ENCODE peak calls at places on chromosomes 2 and 18, in eight cellular contexts. Z is cardiac muscle cell; H is AG04449; U is hepatocyte; J is CD8-positive, alpha-beta T cell; I is HFF-Myc; W is fibroblast of mammary gland; Y is astrocyte of the spinal cord. T is an unnamed sample.

GRCh38 chr2:228615501-228615900 is 434.0 kb upstream of the SPHKAP start:
- DNase-seq in U (peak), J (no peak), W (peak), H (no peak), Z (no peak), Y (no peak), I (no peak), T (no peak)

GRCh38 chr2:134454426-134454825 is 200.6 kb downstream of the MGAT5 start:
- DNase-seq in H (no peak), J (no peak), U (no peak), Y (no peak), I (no peak), Z (no peak), W (no peak), T (no peak)

GRCh38 chr18:61635901-61636528 is 256.8 kb downstream of the RNF152 start:
- DNase-seq in H (peak), Z (peak), Y (peak), I (no peak), U (peak), J (no peak), W (peak), T (no peak)

GRCh38 chr2:64291181-64291580 is 147.0 kb upstream of the PELI1 start:
- DNase-seq in J (no peak), W (peak), I (no peak), Z (no peak), H (no peak), U (peak), Y (peak), T (no peak)

GRCh38 chr2:68917034-68917718 is 35.5 kb downstream of the GKN2 start:
- DNase-seq in Y (no peak), W (no peak), J (no peak), H (no peak), Z (no peak), U (no peak), I (no peak), T (no peak)

GRCh38 chr2:96923810-96924774 is 54.2 kb upstream of the SEMA4C start:
- DNase-seq in J (peak), Y (no peak), I (no peak), H (no peak), U (no peak), W (no peak), Z (no peak), T (no peak)

GRCh38 chr2:186780701-186781316 is 68.2 kb downstream of the ZSWIM2 start:
- DNase-seq in I (peak), W (peak), H (no peak), Z (peak), U (peak), Y (peak), J (no peak), T (no peak)

GRCh38 chr2:98730851-98731708 is at the start of gene MGAT4A:
- DNase-seq in J (peak), I (no peak), H (no peak), W (no peak), U (peak), Z (peak), Y (no peak), T (no peak)

GRCh38 chr2:70698847-70699246 is 69.2 kb downstream of the ADD2 start:
- DNase-seq in H (no peak), J (no peak), U (no peak), Z (no peak), W (peak), Y (no peak), I (no peak), T (no peak)

GRCh38 chr2:102657770-102658169 is 38.4 kb downstream of the SLC9A2 start:
- DNase-seq in Z (no peak), I (no peak), W (no peak), U (no peak), Y (no peak), J (no peak), H (no peak), T (no peak)

GRCh38 chr2:237414056-237414661 is at the start of gene COL6A3:
- DNase-seq in J (no peak), W (peak), I (peak), H (peak), U (peak), Z (no peak), Y (peak), T (no peak)

GRCh38 chr2:178484245-178485041 is 4.2 kb downstream of the PLEKHA3 start:
- DNase-seq in U (peak), Y (peak), Z (no peak), H (no peak), W (peak), I (no peak), J (no peak), T (no peak)

GRCh38 chr2:180222642-180223041 is 215.5 kb upstream of the CWC22 start:
- DNase-seq in Y (peak), U (peak), Z (no peak), J (no peak), H (peak), I (no peak), W (peak), T (peak)

GRCh38 chr2:85662899-85663683 is 4.9 kb downstream of the SFTPB start:
- DNase-seq in Y (peak), W (peak), Z (no peak), H (peak), I (peak), U (peak), J (no peak), T (no peak)

GRCh38 chr2:32745191-32745590 is 117.3 kb downstream of the TTC27 start:
- DNase-seq in U (no peak), W (peak), I (no peak), Y (peak), H (no peak), J (no peak), Z (no peak), T (no peak)

GRCh38 chr2:233051241-233052149 is 8.6 kb upstream of the INPP5D start:
- DNase-seq in Y (peak), H (no peak), W (peak), J (no peak), Z (no peak), U (no peak), I (no peak), T (no peak)

GRCh38 chr2:206423147-206423546 is 20.2 kb upstream of the ADAM23 start:
- DNase-seq in Y (no peak), J (no peak), W (peak), I (no peak), H (no peak), U (no peak), Z (no peak), T (no peak)

DNA sequence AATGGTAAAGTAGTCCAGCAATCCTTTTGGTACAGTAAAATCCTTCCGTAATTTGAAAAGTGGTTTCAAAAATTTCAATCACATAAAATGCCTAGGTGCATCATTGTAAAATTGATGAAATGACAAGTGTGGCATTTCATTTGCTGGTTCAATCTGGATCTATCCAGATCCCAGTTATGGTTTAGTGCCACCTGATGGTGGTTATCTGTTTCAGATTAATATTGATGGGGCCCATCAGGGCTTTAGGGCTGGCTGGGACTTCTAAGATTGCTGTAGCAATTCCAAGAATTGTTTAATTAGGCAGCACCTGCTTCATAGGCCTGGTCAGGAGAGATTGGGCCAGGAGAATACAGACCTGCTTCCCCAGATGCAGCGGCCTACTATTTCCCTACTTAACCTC is 55.5 kb upstream of the PIK3C3 start:
- DNase-seq in U (no peak), H (no peak), Z (no peak), W (peak), I (no peak), J (no peak), Y (no peak), T (no peak)
- TF ChIP-seq CTCF in U (no peak), H (no peak), Z (no peak), W (peak), I (no peak), J (no peak), Y (no peak), T (no peak)

GRCh38 chr18:657998-658946 is 819 bp downstream of the TYMS start:
- DNase-seq in W (peak), U (peak), I (peak), H (no peak), Y (peak), Z (peak), J (peak), T (peak)
- TF ChIP-seq CTCF in W (no peak), U (no peak), I (no peak), H (no peak), Y (no peak), Z (no peak), J (no peak), T (no peak)

GRCh38 chr18:79070486-79070885 is 1.3 kb downstream of the ATP9B start:
- DNase-seq in H (no peak), J (no peak), Z (no peak), I (no peak), W (peak), U (no peak), Y (no peak), T (no peak)

GRCh38 chr18:79069792-79070151 is 578 bp downstream of the ATP9B start:
- DNase-seq in W (peak), H (no peak), Y (peak), J (no peak), U (no peak), Z (no peak), I (no peak), T (no peak)

GRCh38 chr18:79068299-79068945 is 772 bp upstream of the ATP9B start:
- DNase-seq in W (peak), H (no peak), Y (peak), J (peak), U (no peak), Z (no peak), I (no peak), T (no peak)

GRCh38 chr18:79067611-79068010 is 1.6 kb upstream of the ATP9B start:
- DNase-seq in U (no peak), W (no peak), J (no peak), Y (no peak), Z (no peak), I (no peak), H (no peak), T (no peak)

DNA sequence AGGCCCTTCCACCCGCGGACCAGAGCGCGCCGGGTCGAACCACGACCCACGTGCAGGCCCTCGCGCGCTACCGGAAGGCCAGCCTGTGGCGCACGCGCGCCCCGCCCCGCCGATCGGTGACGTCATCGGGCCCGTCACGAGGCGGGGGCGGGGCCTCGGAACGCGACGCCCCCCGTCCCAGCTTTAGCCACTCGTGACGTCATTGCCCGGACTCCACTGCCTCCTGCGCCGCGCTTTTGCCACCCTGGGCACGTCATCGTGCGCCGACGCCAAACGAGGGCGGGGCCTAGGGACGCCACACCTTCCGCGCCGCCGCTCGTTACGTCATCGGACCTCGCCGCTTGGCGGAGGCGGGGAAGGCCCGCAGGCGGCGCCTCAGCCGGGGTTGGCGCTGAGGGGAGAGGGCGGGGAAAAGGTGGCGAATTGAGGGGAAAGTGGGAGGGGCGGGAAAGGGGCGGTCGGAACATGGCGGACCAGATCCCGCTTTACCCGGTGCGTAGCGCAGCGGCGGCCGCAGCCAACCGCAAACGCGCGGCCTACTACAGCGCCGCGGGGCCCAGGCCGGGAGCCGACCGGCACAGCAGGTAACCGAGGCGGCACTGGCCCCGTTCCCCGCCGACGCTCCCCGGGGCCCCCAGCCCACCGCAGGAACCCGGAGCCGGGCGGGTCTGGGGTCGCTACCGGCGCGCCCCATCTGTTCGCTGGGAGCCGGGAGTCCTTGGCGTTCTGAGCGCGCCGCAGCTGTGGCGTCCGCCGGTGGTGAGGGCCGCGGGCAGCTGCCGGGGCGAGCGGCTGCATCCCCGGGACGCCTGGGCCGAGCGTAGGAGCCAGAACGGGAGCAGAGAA is at the start of gene ATP9B:
- DNase-seq in I (peak), J (peak), W (peak), U (peak), Z (peak), Y (peak), H (peak), T (peak)
- TF ChIP-seq CTCF in I (no peak), J (no peak), W (no peak), U (no peak), Z (no peak), Y (no peak), H (peak), T (no peak)

GRCh38 chr2:234635284-234635683 is 138.4 kb upstream of the ARL4C start:
- DNase-seq in U (no peak), I (no peak), Y (no peak), W (no peak), Z (no peak), J (no peak), H (no peak), T (no peak)
- TF ChIP-seq CTCF in U (no peak), I (no peak), Y (peak), W (peak), Z (peak), J (no peak), H (peak), T (no peak)

GRCh38 chr18:74654637-74655036 is 57.0 kb downstream of the ZNF407 start:
- DNase-seq in H (no peak), Z (no peak), U (no peak), J (no peak), I (no peak), W (peak), Y (peak), T (no peak)
- TF ChIP-seq CTCF in H (peak), Z (peak), U (peak), J (no peak), I (no peak), W (peak), Y (no peak), T (no peak)